ENCODE peak calls at places on chromosomes 5 and 9, in four cellular contexts. One of them, this sample, is unnamed.

GRCh38 chr5:176560364-176560763 is 11.2 kb downstream of the CDHR2 start:
- DNase-seq in fibroblast of lung: no peak
- DNase-seq in hippocampal formation: no peak
- DNase-seq in activated CD8-positive, alpha-beta memory T cell treated with anti-CD3 and anti-CD28 coated beads for 4 hours: no peak
- DNase-seq in this sample: no peak

GRCh38 chr9:35948901-35949318 is 9.0 kb downstream of the OR2S2 start:
- DNase-seq in activated CD8-positive, alpha-beta memory T cell treated with anti-CD3 and anti-CD28 coated beads for 4 hours: no peak
- DNase-seq in fibroblast of lung: no peak
- DNase-seq in hippocampal formation: no peak
- DNase-seq in this sample: no peak

GRCh38 chr5:33755216-33755615 is 136.6 kb downstream of the ADAMTS12 start:
- DNase-seq in fibroblast of lung: peak
- DNase-seq in activated CD8-positive, alpha-beta memory T cell treated with anti-CD3 and anti-CD28 coated beads for 4 hours: no peak
- DNase-seq in hippocampal formation: no peak
- DNase-seq in this sample: no peak

GRCh38 chr5:3389471-3390026 is 206.1 kb upstream of the IRX1 start:
- DNase-seq in fibroblast of lung: no peak
- DNase-seq in hippocampal formation: no peak
- DNase-seq in activated CD8-positive, alpha-beta memory T cell treated with anti-CD3 and anti-CD28 coated beads for 4 hours: no peak
- DNase-seq in this sample: no peak

GRCh38 chr9:129569506-129570449 is 51.1 kb downstream of the C9orf50 start:
- DNase-seq in fibroblast of lung: peak
- DNase-seq in hippocampal formation: no peak
- DNase-seq in activated CD8-positive, alpha-beta memory T cell treated with anti-CD3 and anti-CD28 coated beads for 4 hours: no peak
- DNase-seq in this sample: no peak

GRCh38 chr9:131361202-131361833 is 32.6 kb upstream of the PRRC2B start:
- DNase-seq in hippocampal formation: no peak
- DNase-seq in fibroblast of lung: no peak
- DNase-seq in activated CD8-positive, alpha-beta memory T cell treated with anti-CD3 and anti-CD28 coated beads for 4 hours: no peak
- DNase-seq in this sample: no peak

GRCh38 chr9:23492126-23493002 is 333.7 kb downstream of the ELAVL2 start:
- DNase-seq in fibroblast of lung: peak
- DNase-seq in activated CD8-positive, alpha-beta memory T cell treated with anti-CD3 and anti-CD28 coated beads for 4 hours: no peak
- DNase-seq in hippocampal formation: peak
- DNase-seq in this sample: no peak

GRCh38 chr5:120228262-120229031 is 235.7 kb upstream of the PRR16 start:
- DNase-seq in activated CD8-positive, alpha-beta memory T cell treated with anti-CD3 and anti-CD28 coated beads for 4 hours: no peak
- DNase-seq in fibroblast of lung: no peak
- DNase-seq in hippocampal formation: no peak
- DNase-seq in this sample: no peak

GRCh38 chr5:169637856-169638190 is 748 bp downstream of the DOCK2 start:
- DNase-seq in activated CD8-positive, alpha-beta memory T cell treated with anti-CD3 and anti-CD28 coated beads for 4 hours: peak
- DNase-seq in fibroblast of lung: no peak
- DNase-seq in hippocampal formation: no peak
- DNase-seq in this sample: peak

GRCh38 chr9:69036319-69036718 is 767 bp downstream of the FXN start:
- DNase-seq in activated CD8-positive, alpha-beta memory T cell treated with anti-CD3 and anti-CD28 coated beads for 4 hours: no peak
- DNase-seq in hippocampal formation: no peak
- DNase-seq in fibroblast of lung: no peak
- DNase-seq in this sample: peak

GRCh38 chr5:144183254-144183889 is 12.7 kb downstream of the KCTD16 start:
- DNase-seq in hippocampal formation: no peak
- DNase-seq in activated CD8-positive, alpha-beta memory T cell treated with anti-CD3 and anti-CD28 coated beads for 4 hours: no peak
- DNase-seq in fibroblast of lung: peak
- DNase-seq in this sample: peak

GRCh38 chr9:631596-631995 is 209.9 kb upstream of the DMRT1 start:
- DNase-seq in fibroblast of lung: no peak
- DNase-seq in hippocampal formation: no peak
- DNase-seq in activated CD8-positive, alpha-beta memory T cell treated with anti-CD3 and anti-CD28 coated beads for 4 hours: no peak
- DNase-seq in this sample: no peak

GRCh38 chr5:1156033-1156753 is 44.3 kb upstream of the SLC12A7 start:
- DNase-seq in activated CD8-positive, alpha-beta memory T cell treated with anti-CD3 and anti-CD28 coated beads for 4 hours: no peak
- DNase-seq in fibroblast of lung: no peak
- DNase-seq in hippocampal formation: no peak
- DNase-seq in this sample: no peak

GRCh38 chr9:34701769-34702736 is 7.9 kb downstream of the CCL21 start:
- DNase-seq in fibroblast of lung: peak
- DNase-seq in hippocampal formation: peak
- DNase-seq in activated CD8-positive, alpha-beta memory T cell treated with anti-CD3 and anti-CD28 coated beads for 4 hours: peak
- DNase-seq in this sample: peak

GRCh38 chr5:161966544-161966943 is 101.0 kb upstream of the GABRG2 start:
- DNase-seq in hippocampal formation: peak
- DNase-seq in fibroblast of lung: no peak
- DNase-seq in activated CD8-positive, alpha-beta memory T cell treated with anti-CD3 and anti-CD28 coated beads for 4 hours: no peak
- DNase-seq in this sample: no peak

GRCh38 chr9:98610711-98611110 is 98.0 kb downstream of the GABBR2 start:
- DNase-seq in hippocampal formation: no peak
- DNase-seq in activated CD8-positive, alpha-beta memory T cell treated with anti-CD3 and anti-CD28 coated beads for 4 hours: no peak
- DNase-seq in fibroblast of lung: no peak
- DNase-seq in this sample: no peak

GRCh38 chr9:116151966-116152381 is 1.6 kb upstream of the PAPPA start:
- DNase-seq in activated CD8-positive, alpha-beta memory T cell treated with anti-CD3 and anti-CD28 coated beads for 4 hours: no peak
- DNase-seq in fibroblast of lung: peak
- DNase-seq in hippocampal formation: no peak
- DNase-seq in this sample: no peak

GRCh38 chr5:164581889-164582288 is 1076.5 kb downstream of the MAT2B start:
- DNase-seq in activated CD8-positive, alpha-beta memory T cell treated with anti-CD3 and anti-CD28 coated beads for 4 hours: no peak
- DNase-seq in hippocampal formation: no peak
- DNase-seq in fibroblast of lung: no peak
- DNase-seq in this sample: no peak

GRCh38 chr9:111106202-111106601 is 67.9 kb upstream of the LPAR1 start:
- DNase-seq in activated CD8-positive, alpha-beta memory T cell treated with anti-CD3 and anti-CD28 coated beads for 4 hours: no peak
- DNase-seq in fibroblast of lung: no peak
- DNase-seq in hippocampal formation: no peak
- DNase-seq in this sample: no peak

GRCh38 chr9:33348998-33349397 is 53.4 kb downstream of the AQP7 start:
- DNase-seq in hippocampal formation: no peak
- DNase-seq in activated CD8-positive, alpha-beta memory T cell treated with anti-CD3 and anti-CD28 coated beads for 4 hours: no peak
- DNase-seq in fibroblast of lung: no peak
- DNase-seq in this sample: no peak

This sample was measured in central memory CD4-positive, alpha-beta T cell.